ENCODE peak calls at places on chromosome 21, in five cellular contexts. M, U, E, O and Z are unnamed samples.

GRCh38 chr21:37868896-37869295 is 47.4 kb downstream of the KCNJ6 start:
- DNase-seq in O (no peak), E (peak), M (no peak), U (no peak), Z (no peak)

GRCh38 chr21:37531402-37532042 is 164.9 kb downstream of the DYRK1A start:
- DNase-seq in U (no peak), O (peak), M (no peak), E (no peak), Z (no peak)

GRCh38 chr21:30646904-30647303 is 4.2 kb downstream of the KRTAP20-3 start:
- DNase-seq in E (no peak), M (no peak), O (no peak), U (no peak), Z (no peak)

GRCh38 chr21:9756677-9757076 is 764.7 kb upstream of the TPTE start:
- DNase-seq in O (no peak), U (no peak), E (no peak), M (no peak), Z (no peak)

GRCh38 chr21:27346041-27346448 is 379.2 kb upstream of the ADAMTS5 start:
- DNase-seq in E (peak), O (no peak), U (no peak), M (no peak), Z (no peak)

GRCh38 chr21:29114765-29115164 is 15.7 kb upstream of the MAP3K7CL start:
- DNase-seq in O (no peak), E (peak), M (no peak), U (no peak), Z (no peak)

GRCh38 chr21:17612565-17613241 is at the start of gene BTG3:
- DNase-seq in U (peak), E (peak), M (peak), O (peak), Z (peak)

GRCh38 chr21:41825216-41825615 is 53.9 kb downstream of the PRDM15 start:
- DNase-seq in E (no peak), U (no peak), O (no peak), M (no peak), Z (no peak)

GRCh38 chr21:31560479-31560878 is 99.0 kb upstream of the SOD1 start:
- DNase-seq in O (no peak), U (no peak), E (no peak), M (no peak), Z (no peak)

GRCh38 chr21:38859852-38860251 is 54.1 kb downstream of the ETS2 start:
- DNase-seq in O (no peak), M (no peak), U (no peak), E (peak), Z (no peak)

DNA sequence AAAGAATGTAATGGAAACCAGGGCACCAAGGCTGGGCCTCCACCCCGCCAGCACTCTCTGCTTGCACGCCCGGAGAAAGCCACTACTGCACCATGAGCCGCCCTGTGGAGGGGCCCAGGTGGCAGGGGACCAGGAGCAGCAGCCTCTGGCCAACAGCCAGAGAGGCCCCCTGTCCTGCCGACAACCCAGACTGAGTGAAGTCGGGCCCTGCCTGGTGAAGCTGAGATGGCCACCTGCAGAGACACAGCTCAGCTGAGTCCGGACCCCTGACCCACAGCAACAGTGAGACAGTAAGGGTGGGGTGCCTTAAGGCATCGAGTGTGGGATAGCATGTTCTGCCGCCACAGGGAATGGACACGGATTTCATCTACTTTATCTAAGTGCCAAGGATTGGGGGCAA is 28.9 kb downstream of the WDR4 start:
- DNase-seq in E (no peak), M (no peak), O (no peak), U (no peak), Z (no peak)
- TF ChIP-seq POLR2A in E (no peak), M (no peak), O (no peak), U (no peak), Z (no peak)

DNA sequence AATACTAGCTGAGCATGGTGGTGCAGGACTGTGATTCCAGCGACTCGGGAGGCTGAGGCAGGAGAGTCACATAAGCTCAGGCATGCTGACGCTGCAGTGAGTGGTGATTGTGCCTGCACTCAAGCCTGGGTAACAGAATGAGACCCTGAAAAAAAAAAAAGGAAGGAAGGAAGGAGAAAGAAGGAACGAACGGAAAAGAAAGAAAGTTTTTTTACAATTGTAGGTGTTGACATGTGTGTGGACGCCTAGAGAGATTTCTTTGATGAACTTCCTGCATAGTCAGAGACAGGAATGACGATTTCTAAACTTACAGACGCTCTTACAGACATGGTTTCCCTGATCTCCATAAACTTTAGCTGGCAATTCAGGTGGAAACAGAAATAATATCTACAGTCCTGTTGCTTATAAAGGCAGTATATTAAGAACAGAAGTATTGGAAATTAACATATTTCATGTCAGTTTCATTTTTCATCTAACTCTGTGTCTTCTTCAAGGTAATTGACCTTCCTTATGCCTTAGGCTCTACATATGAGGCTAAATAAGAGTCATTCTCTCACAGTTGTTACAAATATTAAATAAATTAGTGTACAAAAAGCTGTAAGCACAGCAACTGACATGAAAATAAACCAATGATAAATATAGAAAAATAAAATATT is 4.1 kb downstream of the SAMSN1 start:
- DNase-seq in U (no peak), M (peak), E (no peak), O (no peak), Z (no peak)
- H3K4me3 ChIP-seq in U (no peak), M (no peak), E (no peak), O (no peak), Z (no peak)

DNA sequence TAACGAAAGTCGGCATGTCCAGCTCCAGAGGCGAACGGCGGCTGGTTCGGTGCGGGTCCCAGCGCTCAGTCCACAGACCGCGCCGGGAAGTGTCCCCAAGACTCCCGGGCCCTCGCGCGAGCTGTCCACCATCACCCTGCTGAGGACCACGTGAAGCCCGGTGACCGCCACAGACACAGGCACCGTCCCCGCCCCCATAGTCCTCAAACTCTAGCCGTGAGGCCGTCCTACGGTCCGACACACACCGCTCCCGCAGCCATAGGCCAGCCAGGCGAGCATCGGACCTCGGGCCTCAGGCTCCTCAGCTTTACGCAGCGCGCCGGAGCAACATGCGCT is 535 bp downstream of the SETD4 start:
- DNase-seq in E (no peak), U (peak), M (no peak), O (peak), Z (peak)
- TF ChIP-seq POLR2A in E (no peak), U (no peak), M (no peak), O (no peak), Z (no peak)

GRCh38 chr21:46187251-46187650 is 3.0 kb upstream of the SPATC1L start:
- DNase-seq in O (no peak), E (no peak), M (no peak), U (no peak), Z (no peak)

GRCh38 chr21:46182548-46183336 is 1.5 kb downstream of the SPATC1L start:
- DNase-seq in M (no peak), O (no peak), U (no peak), E (no peak), Z (peak)

GRCh38 chr21:46185717-46186116 is 1.5 kb upstream of the SPATC1L start:
- DNase-seq in U (no peak), M (no peak), E (no peak), O (no peak), Z (no peak)

GRCh38 chr21:46183910-46184624 is at the start of gene SPATC1L:
- DNase-seq in M (peak), U (peak), E (peak), O (peak), Z (peak)

DNA sequence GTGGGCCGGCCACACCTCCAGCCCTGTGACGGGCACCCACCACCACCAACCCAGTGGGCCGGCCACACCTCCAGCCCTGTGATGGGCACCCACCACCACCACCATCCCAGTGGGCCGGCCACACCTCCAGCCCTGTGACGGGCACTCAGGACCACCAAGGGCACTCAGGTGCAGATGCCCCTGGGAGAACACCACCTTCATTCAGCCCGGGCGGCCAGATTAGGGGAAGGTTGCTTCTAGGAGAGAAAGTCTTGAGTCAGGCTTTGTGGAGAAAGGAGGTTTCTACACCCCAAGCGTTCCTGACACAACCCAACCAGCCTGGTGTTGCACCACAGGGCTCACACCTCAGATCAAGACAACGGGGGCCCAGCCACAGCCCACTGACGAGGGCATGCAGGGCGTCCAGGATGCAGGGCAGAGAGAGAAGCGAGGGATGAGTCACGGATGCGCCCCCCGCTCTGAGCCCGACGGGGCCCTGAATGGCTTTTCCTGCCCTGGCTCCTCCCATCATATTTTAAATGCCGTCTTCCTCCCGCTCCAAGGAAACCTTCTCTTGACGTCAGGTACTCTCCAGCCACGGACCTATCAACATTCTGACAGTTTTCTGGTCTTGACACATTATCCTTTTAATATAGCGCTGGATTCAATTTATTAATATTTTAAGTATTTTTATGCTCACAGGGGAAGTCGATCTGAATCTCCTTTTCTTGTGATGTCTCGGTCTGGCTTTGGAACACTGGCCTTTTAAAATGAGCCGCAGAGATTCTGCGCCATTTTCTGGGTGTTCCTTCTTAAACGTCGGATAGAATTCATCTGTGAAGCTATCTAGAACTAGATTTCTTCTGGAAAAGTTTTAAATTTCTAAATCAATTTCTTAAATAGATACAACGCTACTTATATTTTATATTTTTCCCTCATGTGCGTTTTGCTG is 631 bp upstream of the SPATC1L start:
- DNase-seq in E (peak), O (peak), M (peak), U (peak), Z (peak)
- H3K4me3 ChIP-seq in E (peak), O (peak), M (peak), U (peak), Z (peak)